ENCODE peak calls at places on chromosomes 1 and 21, in nine cellular contexts. One of them, this sample, is unnamed. For H3K9me3, the result is how much of the 10 kb centered on the place peaks cover.

GRCh38 chr21:45404726-45405270 is at the start of gene COL18A1:
- DNase-seq in HepG2: no peak
- DNase-seq in pancreas: peak
- DNase-seq in testis: peak
- DNase-seq in heart left ventricle: peak
- DNase-seq in endodermal cell: peak
- DNase-seq in CD8-positive, alpha-beta T cell: no peak
- DNase-seq in right atrium auricular region: no peak
- DNase-seq in upper lobe of right lung: peak
- DNase-seq in this sample: no peak

GRCh38 chr1:16166117-16166516 is 10.2 kb upstream of the EPHA2 start:
- DNase-seq in HepG2: no peak
- DNase-seq in pancreas: no peak
- DNase-seq in testis: no peak
- DNase-seq in heart left ventricle: no peak
- DNase-seq in endodermal cell: peak
- DNase-seq in CD8-positive, alpha-beta T cell: no peak
- DNase-seq in right atrium auricular region: no peak
- DNase-seq in upper lobe of right lung: no peak
- DNase-seq in this sample: no peak

GRCh38 chr1:11059166-11059989 is 440 bp downstream of the SRM start:
- DNase-seq in HepG2: no peak
- DNase-seq in pancreas: no peak
- DNase-seq in testis: no peak
- DNase-seq in heart left ventricle: no peak
- DNase-seq in endodermal cell: no peak
- DNase-seq in CD8-positive, alpha-beta T cell: peak
- DNase-seq in right atrium auricular region: no peak
- DNase-seq in upper lobe of right lung: peak
- DNase-seq in this sample: peak

GRCh38 chr1:238465449-238465848 is 574.7 kb upstream of the ZP4 start:
- DNase-seq in HepG2: no peak
- DNase-seq in pancreas: no peak
- DNase-seq in testis: no peak
- DNase-seq in heart left ventricle: no peak
- DNase-seq in endodermal cell: no peak
- DNase-seq in CD8-positive, alpha-beta T cell: no peak
- DNase-seq in right atrium auricular region: no peak
- DNase-seq in upper lobe of right lung: no peak
- DNase-seq in this sample: no peak

GRCh38 chr1:154276797-154277196 is 4.4 kb downstream of the HAX1 start:
- DNase-seq in HepG2: no peak
- DNase-seq in pancreas: no peak
- DNase-seq in testis: no peak
- DNase-seq in heart left ventricle: no peak
- DNase-seq in endodermal cell: peak
- DNase-seq in CD8-positive, alpha-beta T cell: no peak
- DNase-seq in right atrium auricular region: no peak
- DNase-seq in upper lobe of right lung: no peak
- DNase-seq in this sample: no peak

GRCh38 chr21:38333290-38334272 is 76.8 kb downstream of the KCNJ15 start:
- DNase-seq in HepG2: no peak
- DNase-seq in pancreas: no peak
- DNase-seq in testis: no peak
- DNase-seq in heart left ventricle: no peak
- DNase-seq in endodermal cell: peak
- DNase-seq in CD8-positive, alpha-beta T cell: no peak
- DNase-seq in right atrium auricular region: no peak
- DNase-seq in upper lobe of right lung: no peak
- DNase-seq in this sample: no peak

GRCh38 chr1:10900265-10900651 is 103.8 kb upstream of the CASZ1 start:
- DNase-seq in HepG2: no peak
- DNase-seq in pancreas: no peak
- DNase-seq in testis: no peak
- DNase-seq in heart left ventricle: no peak
- DNase-seq in endodermal cell: peak
- DNase-seq in CD8-positive, alpha-beta T cell: no peak
- DNase-seq in right atrium auricular region: no peak
- DNase-seq in upper lobe of right lung: no peak
- DNase-seq in this sample: no peak

GRCh38 chr1:156160744-156161181 is 7.4 kb downstream of the SEMA4A start:
- DNase-seq in HepG2: no peak
- DNase-seq in pancreas: peak
- DNase-seq in testis: peak
- DNase-seq in heart left ventricle: peak
- DNase-seq in endodermal cell: peak
- DNase-seq in CD8-positive, alpha-beta T cell: peak
- DNase-seq in right atrium auricular region: peak
- DNase-seq in upper lobe of right lung: peak
- DNase-seq in this sample: peak

GRCh38 chr1:221174598-221174997 is 295.4 kb downstream of the HLX start:
- DNase-seq in HepG2: no peak
- DNase-seq in pancreas: peak
- DNase-seq in testis: peak
- DNase-seq in heart left ventricle: peak
- DNase-seq in endodermal cell: peak
- DNase-seq in CD8-positive, alpha-beta T cell: no peak
- DNase-seq in right atrium auricular region: peak
- DNase-seq in upper lobe of right lung: no peak
- DNase-seq in this sample: no peak

GRCh38 chr1:46183119-46183842 is 7.0 kb upstream of the P3R3URF start:
- DNase-seq in HepG2: peak
- DNase-seq in pancreas: peak
- DNase-seq in testis: peak
- DNase-seq in heart left ventricle: peak
- DNase-seq in endodermal cell: peak
- DNase-seq in CD8-positive, alpha-beta T cell: no peak
- DNase-seq in right atrium auricular region: peak
- DNase-seq in upper lobe of right lung: peak
- DNase-seq in this sample: no peak

GRCh38 chr1:89757532-89757931 is 63.3 kb upstream of the LRRC8D start:
- DNase-seq in HepG2: no peak
- DNase-seq in pancreas: no peak
- DNase-seq in testis: no peak
- DNase-seq in heart left ventricle: peak
- DNase-seq in endodermal cell: no peak
- DNase-seq in CD8-positive, alpha-beta T cell: peak
- DNase-seq in right atrium auricular region: no peak
- DNase-seq in upper lobe of right lung: peak
- DNase-seq in this sample: no peak

GRCh38 chr1:12088607-12089006 is 25.5 kb downstream of the TNFRSF8 start:
- DNase-seq in HepG2: no peak
- DNase-seq in pancreas: no peak
- DNase-seq in testis: no peak
- DNase-seq in heart left ventricle: no peak
- DNase-seq in endodermal cell: no peak
- DNase-seq in CD8-positive, alpha-beta T cell: peak
- DNase-seq in right atrium auricular region: no peak
- DNase-seq in upper lobe of right lung: no peak
- DNase-seq in this sample: no peak

GRCh38 chr1:89041055-89041707 is 18.5 kb upstream of the GBP3 start:
- DNase-seq in HepG2: no peak
- DNase-seq in pancreas: no peak
- DNase-seq in testis: no peak
- DNase-seq in heart left ventricle: no peak
- DNase-seq in endodermal cell: no peak
- DNase-seq in CD8-positive, alpha-beta T cell: no peak
- DNase-seq in right atrium auricular region: no peak
- DNase-seq in upper lobe of right lung: no peak
- DNase-seq in this sample: no peak

GRCh38 chr1:26036756-26037281 is 9.1 kb downstream of the SLC30A2 start:
- DNase-seq in HepG2: no peak
- DNase-seq in pancreas: no peak
- DNase-seq in testis: no peak
- DNase-seq in heart left ventricle: no peak
- DNase-seq in endodermal cell: no peak
- DNase-seq in CD8-positive, alpha-beta T cell: no peak
- DNase-seq in right atrium auricular region: no peak
- DNase-seq in upper lobe of right lung: no peak
- DNase-seq in this sample: no peak

GRCh38 chr1:117284408-117285215 is 73.9 kb upstream of the VTCN1 start:
- DNase-seq in HepG2: peak
- DNase-seq in pancreas: no peak
- DNase-seq in testis: no peak
- DNase-seq in heart left ventricle: no peak
- DNase-seq in endodermal cell: peak
- DNase-seq in CD8-positive, alpha-beta T cell: no peak
- DNase-seq in right atrium auricular region: no peak
- DNase-seq in upper lobe of right lung: no peak
- DNase-seq in this sample: peak

GRCh38 chr1:91827094-91828006 is 58.6 kb downstream of the TGFBR3 start:
- DNase-seq in HepG2: peak
- DNase-seq in pancreas: peak
- DNase-seq in testis: no peak
- DNase-seq in heart left ventricle: no peak
- DNase-seq in endodermal cell: no peak
- DNase-seq in CD8-positive, alpha-beta T cell: no peak
- DNase-seq in right atrium auricular region: no peak
- DNase-seq in upper lobe of right lung: no peak
- DNase-seq in this sample: no peak

GRCh38 chr21:25062061-25062460 is 545.2 kb downstream of the MRPL39 start:
- DNase-seq in HepG2: no peak
- DNase-seq in pancreas: no peak
- DNase-seq in testis: no peak
- DNase-seq in heart left ventricle: no peak
- DNase-seq in endodermal cell: no peak
- DNase-seq in CD8-positive, alpha-beta T cell: no peak
- DNase-seq in right atrium auricular region: no peak
- DNase-seq in upper lobe of right lung: no peak
- DNase-seq in this sample: no peak

GRCh38 chr1:3405491-3405890 is 49.0 kb upstream of the ARHGEF16 start:
- DNase-seq in HepG2: no peak
- DNase-seq in pancreas: no peak
- DNase-seq in testis: no peak
- DNase-seq in heart left ventricle: no peak
- DNase-seq in endodermal cell: no peak
- DNase-seq in CD8-positive, alpha-beta T cell: no peak
- DNase-seq in right atrium auricular region: no peak
- DNase-seq in upper lobe of right lung: no peak
- DNase-seq in this sample: no peak
- H3K9me3 ChIP-seq in HepG2: under half
- H3K9me3 ChIP-seq in pancreas: under half
- H3K9me3 ChIP-seq in testis: under half
- H3K9me3 ChIP-seq in heart left ventricle: under half
- H3K9me3 ChIP-seq in endodermal cell: under half
- H3K9me3 ChIP-seq in CD8-positive, alpha-beta T cell: under half
- H3K9me3 ChIP-seq in right atrium auricular region: under half
- H3K9me3 ChIP-seq in upper lobe of right lung: under half
- H3K9me3 ChIP-seq in this sample: under half

DNA sequence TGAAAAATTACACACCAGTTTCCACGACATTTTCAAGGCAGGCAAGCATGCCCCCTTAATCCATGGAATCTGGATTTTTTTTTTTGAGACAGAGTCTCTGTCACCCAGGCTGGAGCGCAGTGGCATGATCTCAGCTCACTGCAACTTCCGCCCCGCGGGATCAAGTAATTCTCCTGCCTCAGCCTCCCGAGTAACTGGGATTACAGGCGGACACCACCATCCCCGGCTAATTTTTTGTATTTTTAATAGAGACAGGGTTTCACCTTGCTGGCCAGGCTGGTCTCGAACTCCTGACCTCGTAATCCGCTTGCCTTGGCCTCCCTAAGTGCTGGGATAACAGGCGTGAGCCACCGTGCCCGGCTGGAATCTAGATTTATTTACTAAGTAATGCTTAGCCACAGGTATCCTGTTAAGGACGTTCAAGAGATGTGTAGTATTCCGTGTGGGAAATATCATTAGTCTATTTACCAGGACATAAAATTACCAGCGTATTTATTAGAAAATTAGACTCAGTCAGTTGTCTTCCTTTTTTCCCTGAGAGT is 2.5 kb downstream of the IFI44 start:
- DNase-seq in HepG2: no peak
- DNase-seq in pancreas: no peak
- DNase-seq in testis: no peak
- DNase-seq in heart left ventricle: no peak
- DNase-seq in endodermal cell: no peak
- DNase-seq in CD8-positive, alpha-beta T cell: no peak
- DNase-seq in right atrium auricular region: no peak
- DNase-seq in upper lobe of right lung: no peak
- DNase-seq in this sample: no peak
- H3K4me3 ChIP-seq in HepG2: no peak
- H3K4me3 ChIP-seq in pancreas: no peak
- H3K4me3 ChIP-seq in testis: peak
- H3K4me3 ChIP-seq in heart left ventricle: peak
- H3K4me3 ChIP-seq in endodermal cell: no peak
- H3K4me3 ChIP-seq in CD8-positive, alpha-beta T cell: peak
- H3K4me3 ChIP-seq in right atrium auricular region: peak
- H3K4me3 ChIP-seq in upper lobe of right lung: peak
- H3K4me3 ChIP-seq in this sample: no peak

GRCh38 chr21:33994373-33994772 is 78.8 kb upstream of the ATP5PO start:
- DNase-seq in HepG2: no peak
- DNase-seq in pancreas: no peak
- DNase-seq in testis: no peak
- DNase-seq in heart left ventricle: no peak
- DNase-seq in endodermal cell: no peak
- DNase-seq in CD8-positive, alpha-beta T cell: no peak
- DNase-seq in right atrium auricular region: no peak
- DNase-seq in upper lobe of right lung: no peak
- DNase-seq in this sample: no peak
- H3K9me3 ChIP-seq in HepG2: under half
- H3K9me3 ChIP-seq in pancreas: under half
- H3K9me3 ChIP-seq in testis: under half
- H3K9me3 ChIP-seq in heart left ventricle: under half
- H3K9me3 ChIP-seq in endodermal cell: under half
- H3K9me3 ChIP-seq in CD8-positive, alpha-beta T cell: under half
- H3K9me3 ChIP-seq in right atrium auricular region: under half
- H3K9me3 ChIP-seq in upper lobe of right lung: under half
- H3K9me3 ChIP-seq in this sample: under half

GRCh38 chr1:1022322-1023090 is 2.6 kb downstream of the AGRN start:
- DNase-seq in HepG2: no peak
- DNase-seq in pancreas: no peak
- DNase-seq in testis: no peak
- DNase-seq in heart left ventricle: no peak
- DNase-seq in endodermal cell: no peak
- DNase-seq in CD8-positive, alpha-beta T cell: no peak
- DNase-seq in right atrium auricular region: no peak
- DNase-seq in upper lobe of right lung: no peak
- DNase-seq in this sample: no peak

GRCh38 chr1:1023700-1024099 is 3.8 kb downstream of the AGRN start:
- DNase-seq in HepG2: no peak
- DNase-seq in pancreas: no peak
- DNase-seq in testis: no peak
- DNase-seq in heart left ventricle: no peak
- DNase-seq in endodermal cell: peak
- DNase-seq in CD8-positive, alpha-beta T cell: no peak
- DNase-seq in right atrium auricular region: no peak
- DNase-seq in upper lobe of right lung: no peak
- DNase-seq in this sample: no peak

GRCh38 chr1:1026599-1027413 is 6.9 kb downstream of the AGRN start:
- DNase-seq in HepG2: no peak
- DNase-seq in pancreas: no peak
- DNase-seq in testis: no peak
- DNase-seq in heart left ventricle: no peak
- DNase-seq in endodermal cell: no peak
- DNase-seq in CD8-positive, alpha-beta T cell: no peak
- DNase-seq in right atrium auricular region: no peak
- DNase-seq in upper lobe of right lung: no peak
- DNase-seq in this sample: no peak

GRCh38 chr1:1021860-1022259 is 1.9 kb downstream of the AGRN start:
- DNase-seq in HepG2: no peak
- DNase-seq in pancreas: no peak
- DNase-seq in testis: no peak
- DNase-seq in heart left ventricle: no peak
- DNase-seq in endodermal cell: no peak
- DNase-seq in CD8-positive, alpha-beta T cell: no peak
- DNase-seq in right atrium auricular region: no peak
- DNase-seq in upper lobe of right lung: no peak
- DNase-seq in this sample: no peak

GRCh38 chr1:1024421-1025415 is 4.8 kb downstream of the AGRN start:
- DNase-seq in HepG2: peak
- DNase-seq in pancreas: peak
- DNase-seq in testis: no peak
- DNase-seq in heart left ventricle: no peak
- DNase-seq in endodermal cell: peak
- DNase-seq in CD8-positive, alpha-beta T cell: no peak
- DNase-seq in right atrium auricular region: no peak
- DNase-seq in upper lobe of right lung: peak
- DNase-seq in this sample: no peak
- H3K4me3 ChIP-seq in HepG2: no peak
- H3K4me3 ChIP-seq in pancreas: no peak
- H3K4me3 ChIP-seq in testis: no peak
- H3K4me3 ChIP-seq in heart left ventricle: no peak
- H3K4me3 ChIP-seq in endodermal cell: no peak
- H3K4me3 ChIP-seq in CD8-positive, alpha-beta T cell: no peak
- H3K4me3 ChIP-seq in right atrium auricular region: peak
- H3K4me3 ChIP-seq in upper lobe of right lung: peak
- H3K4me3 ChIP-seq in this sample: no peak